ENCODE peak calls at places on chromosomes 2 and 18, in ten cellular contexts. One of them, this sample, is unnamed.

GRCh38 chr2:3256157-3256556 is 121.5 kb downstream of the EIPR1 start:
- DNase-seq in amygdala: no peak
- DNase-seq in left cardiac atrium: no peak
- DNase-seq in mucosa of descending colon: no peak
- DNase-seq in activated T-helper 2 cell treated with anti-CD3 and anti-CD28 coated beads, Interferon-gamma antibody, Interleukin-2, Interleukin-4, amounts not matched to agents 10 μg/mL and 5 μg/mL and 100 μg/mL, durations not matched to agents 14 hours and 24 hours and 36 hours: no peak
- DNase-seq in MCF 10A: no peak
- DNase-seq in activated naive CD4-positive, alpha-beta T cell treated with Interleukin-2 at 50 U/mL for 16 hours: no peak
- DNase-seq in AG04450: no peak
- DNase-seq in HEK293T: no peak
- DNase-seq in HCEC 1CT: no peak
- DNase-seq in this sample: no peak

GRCh38 chr18:8982416-8983183 is 119.9 kb upstream of the NDUFV2 start:
- DNase-seq in amygdala: no peak
- DNase-seq in left cardiac atrium: no peak
- DNase-seq in mucosa of descending colon: peak
- DNase-seq in activated T-helper 2 cell treated with anti-CD3 and anti-CD28 coated beads, Interferon-gamma antibody, Interleukin-2, Interleukin-4, amounts not matched to agents 10 μg/mL and 5 μg/mL and 100 μg/mL, durations not matched to agents 14 hours and 24 hours and 36 hours: no peak
- DNase-seq in MCF 10A: peak
- DNase-seq in activated naive CD4-positive, alpha-beta T cell treated with Interleukin-2 at 50 U/mL for 16 hours: no peak
- DNase-seq in AG04450: peak
- DNase-seq in HEK293T: peak
- DNase-seq in HCEC 1CT: peak
- DNase-seq in this sample: peak

GRCh38 chr2:240991378-240992263 is 6.8 kb upstream of the SNED1 start:
- DNase-seq in amygdala: peak
- DNase-seq in left cardiac atrium: peak
- DNase-seq in mucosa of descending colon: peak
- DNase-seq in activated T-helper 2 cell treated with anti-CD3 and anti-CD28 coated beads, Interferon-gamma antibody, Interleukin-2, Interleukin-4, amounts not matched to agents 10 μg/mL and 5 μg/mL and 100 μg/mL, durations not matched to agents 14 hours and 24 hours and 36 hours: no peak
- DNase-seq in MCF 10A: peak
- DNase-seq in activated naive CD4-positive, alpha-beta T cell treated with Interleukin-2 at 50 U/mL for 16 hours: no peak
- DNase-seq in AG04450: peak
- DNase-seq in HEK293T: no peak
- DNase-seq in HCEC 1CT: peak
- DNase-seq in this sample: peak

GRCh38 chr18:24989760-24990547 is 362.0 kb downstream of the ZNF521 start:
- DNase-seq in amygdala: no peak
- DNase-seq in left cardiac atrium: no peak
- DNase-seq in mucosa of descending colon: no peak
- DNase-seq in activated T-helper 2 cell treated with anti-CD3 and anti-CD28 coated beads, Interferon-gamma antibody, Interleukin-2, Interleukin-4, amounts not matched to agents 10 μg/mL and 5 μg/mL and 100 μg/mL, durations not matched to agents 14 hours and 24 hours and 36 hours: no peak
- DNase-seq in MCF 10A: no peak
- DNase-seq in activated naive CD4-positive, alpha-beta T cell treated with Interleukin-2 at 50 U/mL for 16 hours: no peak
- DNase-seq in AG04450: no peak
- DNase-seq in HEK293T: no peak
- DNase-seq in HCEC 1CT: no peak
- DNase-seq in this sample: no peak

GRCh38 chr2:28359222-28360065 is 33.2 kb upstream of the FOSL2 start:
- DNase-seq in amygdala: no peak
- DNase-seq in left cardiac atrium: no peak
- DNase-seq in mucosa of descending colon: peak
- DNase-seq in activated T-helper 2 cell treated with anti-CD3 and anti-CD28 coated beads, Interferon-gamma antibody, Interleukin-2, Interleukin-4, amounts not matched to agents 10 μg/mL and 5 μg/mL and 100 μg/mL, durations not matched to agents 14 hours and 24 hours and 36 hours: peak
- DNase-seq in MCF 10A: peak
- DNase-seq in activated naive CD4-positive, alpha-beta T cell treated with Interleukin-2 at 50 U/mL for 16 hours: peak
- DNase-seq in AG04450: no peak
- DNase-seq in HEK293T: no peak
- DNase-seq in HCEC 1CT: no peak
- DNase-seq in this sample: no peak

GRCh38 chr2:151947524-151948165 is 119.4 kb upstream of the ARL5A start:
- DNase-seq in amygdala: peak
- DNase-seq in left cardiac atrium: peak
- DNase-seq in mucosa of descending colon: peak
- DNase-seq in activated T-helper 2 cell treated with anti-CD3 and anti-CD28 coated beads, Interferon-gamma antibody, Interleukin-2, Interleukin-4, amounts not matched to agents 10 μg/mL and 5 μg/mL and 100 μg/mL, durations not matched to agents 14 hours and 24 hours and 36 hours: no peak
- DNase-seq in MCF 10A: peak
- DNase-seq in activated naive CD4-positive, alpha-beta T cell treated with Interleukin-2 at 50 U/mL for 16 hours: no peak
- DNase-seq in AG04450: no peak
- DNase-seq in HEK293T: no peak
- DNase-seq in HCEC 1CT: no peak
- DNase-seq in this sample: no peak

GRCh38 chr18:47981320-47981719 is 50.9 kb upstream of the SMAD2 start:
- DNase-seq in amygdala: no peak
- DNase-seq in left cardiac atrium: no peak
- DNase-seq in mucosa of descending colon: no peak
- DNase-seq in activated T-helper 2 cell treated with anti-CD3 and anti-CD28 coated beads, Interferon-gamma antibody, Interleukin-2, Interleukin-4, amounts not matched to agents 10 μg/mL and 5 μg/mL and 100 μg/mL, durations not matched to agents 14 hours and 24 hours and 36 hours: no peak
- DNase-seq in MCF 10A: no peak
- DNase-seq in activated naive CD4-positive, alpha-beta T cell treated with Interleukin-2 at 50 U/mL for 16 hours: no peak
- DNase-seq in AG04450: no peak
- DNase-seq in HEK293T: no peak
- DNase-seq in HCEC 1CT: no peak
- DNase-seq in this sample: no peak

GRCh38 chr2:16257001-16257724 is 316.8 kb downstream of the MYCN start:
- DNase-seq in amygdala: no peak
- DNase-seq in left cardiac atrium: no peak
- DNase-seq in mucosa of descending colon: no peak
- DNase-seq in activated T-helper 2 cell treated with anti-CD3 and anti-CD28 coated beads, Interferon-gamma antibody, Interleukin-2, Interleukin-4, amounts not matched to agents 10 μg/mL and 5 μg/mL and 100 μg/mL, durations not matched to agents 14 hours and 24 hours and 36 hours: no peak
- DNase-seq in MCF 10A: no peak
- DNase-seq in activated naive CD4-positive, alpha-beta T cell treated with Interleukin-2 at 50 U/mL for 16 hours: no peak
- DNase-seq in AG04450: no peak
- DNase-seq in HEK293T: no peak
- DNase-seq in HCEC 1CT: no peak
- DNase-seq in this sample: no peak

GRCh38 chr2:21559354-21559753 is 435.6 kb downstream of the TDRD15 start:
- DNase-seq in amygdala: no peak
- DNase-seq in left cardiac atrium: no peak
- DNase-seq in mucosa of descending colon: no peak
- DNase-seq in activated T-helper 2 cell treated with anti-CD3 and anti-CD28 coated beads, Interferon-gamma antibody, Interleukin-2, Interleukin-4, amounts not matched to agents 10 μg/mL and 5 μg/mL and 100 μg/mL, durations not matched to agents 14 hours and 24 hours and 36 hours: no peak
- DNase-seq in MCF 10A: no peak
- DNase-seq in activated naive CD4-positive, alpha-beta T cell treated with Interleukin-2 at 50 U/mL for 16 hours: no peak
- DNase-seq in AG04450: no peak
- DNase-seq in HEK293T: no peak
- DNase-seq in HCEC 1CT: no peak
- DNase-seq in this sample: no peak

GRCh38 chr2:30652271-30652910 is 154.9 kb downstream of the CAPN13 start:
- DNase-seq in amygdala: no peak
- DNase-seq in left cardiac atrium: no peak
- DNase-seq in mucosa of descending colon: no peak
- DNase-seq in activated T-helper 2 cell treated with anti-CD3 and anti-CD28 coated beads, Interferon-gamma antibody, Interleukin-2, Interleukin-4, amounts not matched to agents 10 μg/mL and 5 μg/mL and 100 μg/mL, durations not matched to agents 14 hours and 24 hours and 36 hours: no peak
- DNase-seq in MCF 10A: no peak
- DNase-seq in activated naive CD4-positive, alpha-beta T cell treated with Interleukin-2 at 50 U/mL for 16 hours: no peak
- DNase-seq in AG04450: no peak
- DNase-seq in HEK293T: no peak
- DNase-seq in HCEC 1CT: no peak
- DNase-seq in this sample: no peak

GRCh38 chr2:78532762-78533399 is 492.6 kb upstream of the REG3G start:
- DNase-seq in amygdala: no peak
- DNase-seq in left cardiac atrium: no peak
- DNase-seq in mucosa of descending colon: no peak
- DNase-seq in activated T-helper 2 cell treated with anti-CD3 and anti-CD28 coated beads, Interferon-gamma antibody, Interleukin-2, Interleukin-4, amounts not matched to agents 10 μg/mL and 5 μg/mL and 100 μg/mL, durations not matched to agents 14 hours and 24 hours and 36 hours: no peak
- DNase-seq in MCF 10A: no peak
- DNase-seq in activated naive CD4-positive, alpha-beta T cell treated with Interleukin-2 at 50 U/mL for 16 hours: no peak
- DNase-seq in AG04450: no peak
- DNase-seq in HEK293T: no peak
- DNase-seq in HCEC 1CT: no peak
- DNase-seq in this sample: no peak

GRCh38 chr2:15805772-15806171 is 134.6 kb upstream of the MYCN start:
- DNase-seq in amygdala: no peak
- DNase-seq in left cardiac atrium: no peak
- DNase-seq in mucosa of descending colon: no peak
- DNase-seq in activated T-helper 2 cell treated with anti-CD3 and anti-CD28 coated beads, Interferon-gamma antibody, Interleukin-2, Interleukin-4, amounts not matched to agents 10 μg/mL and 5 μg/mL and 100 μg/mL, durations not matched to agents 14 hours and 24 hours and 36 hours: no peak
- DNase-seq in MCF 10A: no peak
- DNase-seq in activated naive CD4-positive, alpha-beta T cell treated with Interleukin-2 at 50 U/mL for 16 hours: no peak
- DNase-seq in AG04450: no peak
- DNase-seq in HEK293T: no peak
- DNase-seq in HCEC 1CT: no peak
- DNase-seq in this sample: no peak

GRCh38 chr2:109724533-109725460 is 69.3 kb upstream of the RGPD5 start:
- DNase-seq in amygdala: no peak
- DNase-seq in left cardiac atrium: no peak
- DNase-seq in mucosa of descending colon: no peak
- DNase-seq in activated T-helper 2 cell treated with anti-CD3 and anti-CD28 coated beads, Interferon-gamma antibody, Interleukin-2, Interleukin-4, amounts not matched to agents 10 μg/mL and 5 μg/mL and 100 μg/mL, durations not matched to agents 14 hours and 24 hours and 36 hours: no peak
- DNase-seq in MCF 10A: no peak
- DNase-seq in activated naive CD4-positive, alpha-beta T cell treated with Interleukin-2 at 50 U/mL for 16 hours: no peak
- DNase-seq in AG04450: no peak
- DNase-seq in HEK293T: no peak
- DNase-seq in HCEC 1CT: no peak
- DNase-seq in this sample: no peak

GRCh38 chr18:24802439-24802838 is 342.0 kb downstream of the HRH4 start:
- DNase-seq in amygdala: no peak
- DNase-seq in left cardiac atrium: no peak
- DNase-seq in mucosa of descending colon: peak
- DNase-seq in activated T-helper 2 cell treated with anti-CD3 and anti-CD28 coated beads, Interferon-gamma antibody, Interleukin-2, Interleukin-4, amounts not matched to agents 10 μg/mL and 5 μg/mL and 100 μg/mL, durations not matched to agents 14 hours and 24 hours and 36 hours: no peak
- DNase-seq in MCF 10A: no peak
- DNase-seq in activated naive CD4-positive, alpha-beta T cell treated with Interleukin-2 at 50 U/mL for 16 hours: no peak
- DNase-seq in AG04450: no peak
- DNase-seq in HEK293T: no peak
- DNase-seq in HCEC 1CT: no peak
- DNase-seq in this sample: no peak

GRCh38 chr2:219126555-219126954 is 34.1 kb downstream of the NHEJ1 start:
- DNase-seq in amygdala: no peak
- DNase-seq in left cardiac atrium: no peak
- DNase-seq in mucosa of descending colon: peak
- DNase-seq in activated T-helper 2 cell treated with anti-CD3 and anti-CD28 coated beads, Interferon-gamma antibody, Interleukin-2, Interleukin-4, amounts not matched to agents 10 μg/mL and 5 μg/mL and 100 μg/mL, durations not matched to agents 14 hours and 24 hours and 36 hours: no peak
- DNase-seq in MCF 10A: no peak
- DNase-seq in activated naive CD4-positive, alpha-beta T cell treated with Interleukin-2 at 50 U/mL for 16 hours: no peak
- DNase-seq in AG04450: no peak
- DNase-seq in HEK293T: no peak
- DNase-seq in HCEC 1CT: no peak
- DNase-seq in this sample: no peak

GRCh38 chr2:222671259-222672067 is at the start of gene MOGAT1:
- DNase-seq in amygdala: no peak
- DNase-seq in left cardiac atrium: peak
- DNase-seq in mucosa of descending colon: peak
- DNase-seq in activated T-helper 2 cell treated with anti-CD3 and anti-CD28 coated beads, Interferon-gamma antibody, Interleukin-2, Interleukin-4, amounts not matched to agents 10 μg/mL and 5 μg/mL and 100 μg/mL, durations not matched to agents 14 hours and 24 hours and 36 hours: no peak
- DNase-seq in MCF 10A: no peak
- DNase-seq in activated naive CD4-positive, alpha-beta T cell treated with Interleukin-2 at 50 U/mL for 16 hours: no peak
- DNase-seq in AG04450: no peak
- DNase-seq in HEK293T: no peak
- DNase-seq in HCEC 1CT: no peak
- DNase-seq in this sample: no peak

GRCh38 chr18:46830633-46831032 is 73.8 kb upstream of the ST8SIA5 start:
- DNase-seq in amygdala: no peak
- DNase-seq in left cardiac atrium: no peak
- DNase-seq in mucosa of descending colon: no peak
- DNase-seq in activated T-helper 2 cell treated with anti-CD3 and anti-CD28 coated beads, Interferon-gamma antibody, Interleukin-2, Interleukin-4, amounts not matched to agents 10 μg/mL and 5 μg/mL and 100 μg/mL, durations not matched to agents 14 hours and 24 hours and 36 hours: no peak
- DNase-seq in MCF 10A: no peak
- DNase-seq in activated naive CD4-positive, alpha-beta T cell treated with Interleukin-2 at 50 U/mL for 16 hours: no peak
- DNase-seq in AG04450: no peak
- DNase-seq in HEK293T: no peak
- DNase-seq in HCEC 1CT: no peak
- DNase-seq in this sample: no peak

GRCh38 chr2:10544252-10544651 is 96.1 kb upstream of the ODC1 start:
- DNase-seq in amygdala: no peak
- DNase-seq in left cardiac atrium: no peak
- DNase-seq in mucosa of descending colon: no peak
- DNase-seq in activated T-helper 2 cell treated with anti-CD3 and anti-CD28 coated beads, Interferon-gamma antibody, Interleukin-2, Interleukin-4, amounts not matched to agents 10 μg/mL and 5 μg/mL and 100 μg/mL, durations not matched to agents 14 hours and 24 hours and 36 hours: peak
- DNase-seq in MCF 10A: no peak
- DNase-seq in activated naive CD4-positive, alpha-beta T cell treated with Interleukin-2 at 50 U/mL for 16 hours: peak
- DNase-seq in AG04450: no peak
- DNase-seq in HEK293T: no peak
- DNase-seq in HCEC 1CT: no peak
- DNase-seq in this sample: no peak

GRCh38 chr2:120606280-120606679 is 129.4 kb upstream of the GLI2 start:
- DNase-seq in amygdala: no peak
- DNase-seq in left cardiac atrium: no peak
- DNase-seq in mucosa of descending colon: no peak
- DNase-seq in activated T-helper 2 cell treated with anti-CD3 and anti-CD28 coated beads, Interferon-gamma antibody, Interleukin-2, Interleukin-4, amounts not matched to agents 10 μg/mL and 5 μg/mL and 100 μg/mL, durations not matched to agents 14 hours and 24 hours and 36 hours: no peak
- DNase-seq in MCF 10A: no peak
- DNase-seq in activated naive CD4-positive, alpha-beta T cell treated with Interleukin-2 at 50 U/mL for 16 hours: no peak
- DNase-seq in AG04450: no peak
- DNase-seq in HEK293T: no peak
- DNase-seq in HCEC 1CT: no peak
- DNase-seq in this sample: no peak

GRCh38 chr2:65252640-65253039 is 25.0 kb downstream of the ACTR2 start:
- DNase-seq in amygdala: no peak
- DNase-seq in left cardiac atrium: no peak
- DNase-seq in mucosa of descending colon: no peak
- DNase-seq in activated T-helper 2 cell treated with anti-CD3 and anti-CD28 coated beads, Interferon-gamma antibody, Interleukin-2, Interleukin-4, amounts not matched to agents 10 μg/mL and 5 μg/mL and 100 μg/mL, durations not matched to agents 14 hours and 24 hours and 36 hours: no peak
- DNase-seq in MCF 10A: no peak
- DNase-seq in activated naive CD4-positive, alpha-beta T cell treated with Interleukin-2 at 50 U/mL for 16 hours: no peak
- DNase-seq in AG04450: no peak
- DNase-seq in HEK293T: no peak
- DNase-seq in HCEC 1CT: no peak
- DNase-seq in this sample: no peak

GRCh38 chr18:28766721-28767120 is 589.8 kb upstream of the CDH2 start:
- DNase-seq in amygdala: no peak
- DNase-seq in left cardiac atrium: no peak
- DNase-seq in mucosa of descending colon: no peak
- DNase-seq in activated T-helper 2 cell treated with anti-CD3 and anti-CD28 coated beads, Interferon-gamma antibody, Interleukin-2, Interleukin-4, amounts not matched to agents 10 μg/mL and 5 μg/mL and 100 μg/mL, durations not matched to agents 14 hours and 24 hours and 36 hours: no peak
- DNase-seq in MCF 10A: no peak
- DNase-seq in activated naive CD4-positive, alpha-beta T cell treated with Interleukin-2 at 50 U/mL for 16 hours: no peak
- DNase-seq in AG04450: no peak
- DNase-seq in HEK293T: no peak
- DNase-seq in HCEC 1CT: peak
- DNase-seq in this sample: no peak

GRCh38 chr2:139293992-139294548 is 513.9 kb upstream of the NXPH2 start:
- DNase-seq in amygdala: no peak
- DNase-seq in left cardiac atrium: no peak
- DNase-seq in mucosa of descending colon: no peak
- DNase-seq in activated T-helper 2 cell treated with anti-CD3 and anti-CD28 coated beads, Interferon-gamma antibody, Interleukin-2, Interleukin-4, amounts not matched to agents 10 μg/mL and 5 μg/mL and 100 μg/mL, durations not matched to agents 14 hours and 24 hours and 36 hours: no peak
- DNase-seq in MCF 10A: no peak
- DNase-seq in activated naive CD4-positive, alpha-beta T cell treated with Interleukin-2 at 50 U/mL for 16 hours: no peak
- DNase-seq in AG04450: no peak
- DNase-seq in HEK293T: no peak
- DNase-seq in HCEC 1CT: no peak
- DNase-seq in this sample: no peak

GRCh38 chr2:128187032-128187654 is 96.1 kb downstream of the UGGT1 start:
- DNase-seq in amygdala: no peak
- DNase-seq in left cardiac atrium: no peak
- DNase-seq in mucosa of descending colon: no peak
- DNase-seq in activated T-helper 2 cell treated with anti-CD3 and anti-CD28 coated beads, Interferon-gamma antibody, Interleukin-2, Interleukin-4, amounts not matched to agents 10 μg/mL and 5 μg/mL and 100 μg/mL, durations not matched to agents 14 hours and 24 hours and 36 hours: no peak
- DNase-seq in MCF 10A: peak
- DNase-seq in activated naive CD4-positive, alpha-beta T cell treated with Interleukin-2 at 50 U/mL for 16 hours: no peak
- DNase-seq in AG04450: no peak
- DNase-seq in HEK293T: no peak
- DNase-seq in HCEC 1CT: peak
- DNase-seq in this sample: peak

GRCh38 chr2:208172125-208172524 is 8.7 kb upstream of the CRYGA start:
- DNase-seq in amygdala: no peak
- DNase-seq in left cardiac atrium: no peak
- DNase-seq in mucosa of descending colon: no peak
- DNase-seq in activated T-helper 2 cell treated with anti-CD3 and anti-CD28 coated beads, Interferon-gamma antibody, Interleukin-2, Interleukin-4, amounts not matched to agents 10 μg/mL and 5 μg/mL and 100 μg/mL, durations not matched to agents 14 hours and 24 hours and 36 hours: no peak
- DNase-seq in MCF 10A: no peak
- DNase-seq in activated naive CD4-positive, alpha-beta T cell treated with Interleukin-2 at 50 U/mL for 16 hours: no peak
- DNase-seq in AG04450: no peak
- DNase-seq in HEK293T: no peak
- DNase-seq in HCEC 1CT: no peak
- DNase-seq in this sample: no peak